ENCODE peak calls at places on chromosomes 3 and 15, in six cellular contexts. F, W, N, Z, L and J are unnamed samples.
A peak's percentile ranks its signal among the peaks of the same experiment; 100 is the strongest.

GRCh38 chr3:27675287-27675686 is 46.8 kb downstream of the EOMES start:
- DNase-seq in W (peak; percentile 44), Z (no peak), F (peak; percentile 65), L (peak; percentile 89), N (no peak), J (no peak)

GRCh38 chr3:15108082-15108545 is 9.2 kb upstream of the RBSN start:
- DNase-seq in W (peak; percentile 66), L (peak; percentile 36), N (peak; percentile 56), F (peak; percentile 50), Z (peak; percentile 43), J (peak; percentile 54)

GRCh38 chr3:69319652-69320051 is 66.2 kb downstream of the FRMD4B start:
- DNase-seq in L (no peak), F (no peak), N (no peak), W (no peak), Z (no peak), J (no peak)

GRCh38 chr3:154758109-154758868 is 321.8 kb upstream of the MME start:
- DNase-seq in N (no peak), F (peak; percentile 35), Z (no peak), W (peak; percentile 15), L (peak; percentile 66), J (peak; percentile 69)

GRCh38 chr3:185070491-185071335 is 82.1 kb downstream of the C3orf70 start:
- DNase-seq in W (peak; percentile 51), L (no peak), F (peak; percentile 38), Z (no peak), N (no peak), J (no peak)

GRCh38 chr3:168091961-168092360 is 3.8 kb downstream of the GOLIM4 start:
- DNase-seq in F (no peak), Z (no peak), N (no peak), L (peak; percentile 29), W (peak; percentile 77), J (no peak)

GRCh38 chr3:115272036-115272824 is 125.1 kb upstream of the ZBTB20 start:
- DNase-seq in W (no peak), Z (no peak), L (peak; percentile 44), F (peak; percentile 94), N (no peak), J (peak; percentile 17)

GRCh38 chr3:177069514-177070329 is 127.6 kb downstream of the TBL1XR1 start:
- DNase-seq in W (no peak), Z (no peak), F (peak; percentile 88), L (peak; percentile 57), N (no peak), J (no peak)

GRCh38 chr15:57861039-57861638 is 154.6 kb downstream of the POLR2M start:
- DNase-seq in L (peak; percentile 84), N (no peak), F (peak; percentile 63), Z (peak; percentile 41), W (peak; percentile 79), J (peak; percentile 49)

GRCh38 chr3:54557538-54558419 is 370.1 kb downstream of the LRTM1 start:
- DNase-seq in Z (no peak), L (no peak), N (no peak), F (peak; percentile 93), W (no peak), J (peak; percentile 95)

GRCh38 chr15:89360294-89360971 is 25.8 kb upstream of the POLG start:
- DNase-seq in N (no peak), Z (no peak), L (no peak), W (no peak), F (no peak), J (no peak)

GRCh38 chr3:134378818-134379217 is 4.6 kb upstream of the AMOTL2 start:
- DNase-seq in F (no peak), W (no peak), Z (no peak), N (no peak), L (no peak), J (no peak)

GRCh38 chr3:46300461-46300789 is 53.5 kb upstream of the CCR2 start:
- DNase-seq in F (no peak), W (no peak), Z (no peak), N (no peak), L (no peak), J (no peak)

GRCh38 chr3:182165234-182165633 is 453.5 kb downstream of the SOX2 start:
- DNase-seq in L (no peak), N (no peak), F (no peak), Z (no peak), W (peak; percentile 4), J (no peak)

GRCh38 chr3:160981217-160981938 is 123.8 kb downstream of the B3GALNT1 start:
- DNase-seq in N (no peak), L (no peak), Z (no peak), F (no peak), W (peak; percentile 2), J (no peak)

GRCh38 chr3:122786067-122786466 is 7.6 kb downstream of the HSPBAP1 start:
- DNase-seq in L (no peak), Z (no peak), F (peak; percentile 81), N (no peak), W (peak; percentile 43), J (no peak)

GRCh38 chr15:66714543-66714981 is 12.5 kb downstream of the SMAD6 start:
- DNase-seq in Z (no peak), F (no peak), L (no peak), N (no peak), W (peak; percentile 56), J (no peak)

GRCh38 chr3:14440531-14441239 is 38.3 kb downstream of the SLC6A6 start:
- DNase-seq in Z (no peak), F (peak; percentile 62), N (no peak), W (no peak), L (peak; percentile 64), J (peak; percentile 42)

GRCh38 chr15:89116404-89116803 is 28.1 kb downstream of the ABHD2 start:
- DNase-seq in L (peak; percentile 41), W (no peak), Z (no peak), F (no peak), N (no peak), J (no peak)

GRCh38 chr15:76299786-76300185 is 11.5 kb downstream of the ETFA start:
- DNase-seq in N (no peak), W (no peak), Z (peak; percentile 11), F (no peak), L (no peak), J (no peak)

GRCh38 chr3:97823503-97824004 is 1.7 kb downstream of the CRYBG3 start:
- DNase-seq in W (no peak), Z (no peak), F (peak; percentile 15), L (no peak), N (no peak), J (no peak)

GRCh38 chr3:99505646-99506269 is 132.6 kb upstream of the COL8A1 start:
- DNase-seq in W (no peak), Z (no peak), F (peak; percentile 98), N (no peak), L (no peak), J (no peak)

GRCh38 chr3:129689036-129689435 is 82.6 kb upstream of the PLXND1 start:
- DNase-seq in Z (no peak), W (no peak), F (no peak), N (no peak), L (no peak), J (no peak)

GRCh38 chr15:63420333-63420741 is 38.7 kb upstream of the CA12 start:
- DNase-seq in W (peak; percentile 42), F (peak; percentile 54), L (no peak), N (no peak), Z (no peak), J (no peak)

GRCh38 chr15:62059818-62060115 is 480 bp downstream of the VPS13C start:
- DNase-seq in W (peak; percentile 79), L (peak; percentile 52), N (peak; percentile 30), Z (peak; percentile 32), F (peak; percentile 76), J (peak; percentile 51)

GRCh38 chr3:25493786-25494185 is 65.7 kb downstream of the RARB start:
- DNase-seq in L (no peak), Z (no peak), W (no peak), F (peak; percentile 89), N (no peak), J (no peak)

GRCh38 chr3:35200056-35200455 is 439.3 kb upstream of the ARPP21 start:
- DNase-seq in Z (no peak), N (no peak), L (no peak), F (peak; percentile 0), W (no peak), J (no peak)

GRCh38 chr3:139689122-139689521 is 11.3 kb upstream of the NMNAT3 start:
- DNase-seq in N (no peak), Z (no peak), L (peak; percentile 87), W (no peak), F (no peak), J (peak; percentile 75)

GRCh38 chr15:75203017-75203907 is 1.6 kb downstream of the C15orf39 start:
- DNase-seq in W (peak; percentile 25), L (no peak), F (peak; percentile 27), N (no peak), Z (no peak), J (no peak)

GRCh38 chr3:44682182-44682896 is 30.1 kb upstream of the ZNF502 start:
- DNase-seq in F (peak; percentile 82), L (no peak), W (no peak), Z (no peak), N (no peak), J (no peak)

GRCh38 chr15:57732526-57733331 is 26.2 kb downstream of the POLR2M start:
- DNase-seq in Z (peak; percentile 17), N (no peak), L (peak; percentile 63), F (peak; percentile 62), W (peak; percentile 65), J (peak; percentile 79)

GRCh38 chr3:15010664-15011063 is 54.5 kb downstream of the MRPS25 start:
- DNase-seq in L (no peak), F (no peak), N (no peak), W (no peak), Z (no peak), J (no peak)

GRCh38 chr3:24622138-24622537 is 127.5 kb upstream of the THRB start:
- DNase-seq in L (no peak), F (no peak), N (no peak), W (no peak), Z (no peak), J (no peak)